ENCODE peak calls at places on chromosomes 7 and 10, in seven cellular contexts. One of them, this sample, is unnamed.

GRCh38 chr10:70418229-70418628 is 14.3 kb downstream of the EIF4EBP2 start:
- DNase-seq in HepG2: no peak
- DNase-seq in HCT116: no peak
- DNase-seq in K562: no peak
- DNase-seq in SK-N-SH: no peak
- DNase-seq in H1: no peak
- DNase-seq in GM12878: no peak
- DNase-seq in this sample: no peak

GRCh38 chr7:121557034-121557892 is 161.2 kb upstream of the FAM3C start:
- DNase-seq in H1: no peak
- DNase-seq in SK-N-SH: no peak
- DNase-seq in K562: no peak
- DNase-seq in HepG2: no peak
- DNase-seq in HCT116: no peak
- DNase-seq in GM12878: no peak
- DNase-seq in this sample: no peak

GRCh38 chr7:511476-512145 is 8.0 kb downstream of the PDGFA start:
- DNase-seq in HepG2: no peak
- DNase-seq in HCT116: no peak
- DNase-seq in H1: no peak
- DNase-seq in GM12878: no peak
- DNase-seq in K562: no peak
- DNase-seq in SK-N-SH: no peak
- DNase-seq in this sample: no peak

GRCh38 chr10:33631991-33632390 is 297.5 kb upstream of the NRP1 start:
- DNase-seq in GM12878: no peak
- DNase-seq in H1: no peak
- DNase-seq in SK-N-SH: no peak
- DNase-seq in HCT116: no peak
- DNase-seq in K562: no peak
- DNase-seq in HepG2: no peak
- DNase-seq in this sample: no peak

GRCh38 chr10:14698487-14699170 is 76.1 kb downstream of the FAM107B start:
- DNase-seq in GM12878: no peak
- DNase-seq in HepG2: no peak
- DNase-seq in HCT116: no peak
- DNase-seq in K562: no peak
- DNase-seq in SK-N-SH: no peak
- DNase-seq in H1: no peak
- DNase-seq in this sample: no peak

GRCh38 chr7:17844514-17845196 is 95.6 kb downstream of the SNX13 start:
- DNase-seq in K562: no peak
- DNase-seq in HepG2: no peak
- DNase-seq in GM12878: no peak
- DNase-seq in SK-N-SH: no peak
- DNase-seq in H1: no peak
- DNase-seq in HCT116: no peak
- DNase-seq in this sample: peak

GRCh38 chr10:86258488-86258887 is 108.1 kb downstream of the GRID1 start:
- DNase-seq in SK-N-SH: peak
- DNase-seq in HCT116: no peak
- DNase-seq in GM12878: no peak
- DNase-seq in K562: peak
- DNase-seq in H1: no peak
- DNase-seq in HepG2: no peak
- DNase-seq in this sample: peak

GRCh38 chr7:69837387-69838068 is 239.3 kb downstream of the AUTS2 start:
- DNase-seq in SK-N-SH: no peak
- DNase-seq in HCT116: no peak
- DNase-seq in HepG2: no peak
- DNase-seq in H1: peak
- DNase-seq in K562: no peak
- DNase-seq in GM12878: no peak
- DNase-seq in this sample: no peak

GRCh38 chr7:82122290-82122689 is 321.3 kb downstream of the CACNA2D1 start:
- DNase-seq in HepG2: no peak
- DNase-seq in H1: no peak
- DNase-seq in K562: no peak
- DNase-seq in SK-N-SH: no peak
- DNase-seq in GM12878: no peak
- DNase-seq in HCT116: no peak
- DNase-seq in this sample: no peak

GRCh38 chr7:2802082-2802481 is 42.0 kb downstream of the GNA12 start:
- DNase-seq in HCT116: no peak
- DNase-seq in HepG2: no peak
- DNase-seq in GM12878: no peak
- DNase-seq in H1: no peak
- DNase-seq in SK-N-SH: no peak
- DNase-seq in K562: no peak
- DNase-seq in this sample: peak

GRCh38 chr7:99095698-99096097 is 48.2 kb downstream of the SMURF1 start:
- DNase-seq in HCT116: no peak
- DNase-seq in H1: no peak
- DNase-seq in HepG2: no peak
- DNase-seq in K562: no peak
- DNase-seq in SK-N-SH: no peak
- DNase-seq in GM12878: no peak
- DNase-seq in this sample: no peak

GRCh38 chr7:140435252-140435895 is 31.5 kb downstream of the RAB19 start:
- DNase-seq in GM12878: no peak
- DNase-seq in H1: no peak
- DNase-seq in HCT116: no peak
- DNase-seq in K562: peak
- DNase-seq in HepG2: no peak
- DNase-seq in SK-N-SH: peak
- DNase-seq in this sample: no peak

GRCh38 chr10:124142960-124143359 is 49.6 kb upstream of the CHST15 start:
- DNase-seq in GM12878: no peak
- DNase-seq in K562: no peak
- DNase-seq in HCT116: no peak
- DNase-seq in SK-N-SH: no peak
- DNase-seq in HepG2: no peak
- DNase-seq in H1: no peak
- DNase-seq in this sample: no peak

GRCh38 chr7:42139751-42140150 is 97.3 kb downstream of the GLI3 start:
- DNase-seq in SK-N-SH: no peak
- DNase-seq in H1: no peak
- DNase-seq in K562: no peak
- DNase-seq in HCT116: no peak
- DNase-seq in GM12878: no peak
- DNase-seq in HepG2: no peak
- DNase-seq in this sample: no peak

GRCh38 chr7:42143605-42144252 is 93.3 kb downstream of the GLI3 start:
- DNase-seq in K562: no peak
- DNase-seq in H1: no peak
- DNase-seq in SK-N-SH: no peak
- DNase-seq in HCT116: no peak
- DNase-seq in HepG2: no peak
- DNase-seq in GM12878: no peak
- DNase-seq in this sample: no peak

GRCh38 chr7:42144253-42145002 is 92.6 kb downstream of the GLI3 start:
- DNase-seq in H1: no peak
- DNase-seq in HepG2: no peak
- DNase-seq in GM12878: no peak
- DNase-seq in K562: no peak
- DNase-seq in SK-N-SH: no peak
- DNase-seq in HCT116: no peak
- DNase-seq in this sample: no peak

GRCh38 chr7:42138691-42139090 is 98.3 kb downstream of the GLI3 start:
- DNase-seq in H1: no peak
- DNase-seq in K562: no peak
- DNase-seq in SK-N-SH: no peak
- DNase-seq in HCT116: no peak
- DNase-seq in HepG2: no peak
- DNase-seq in GM12878: no peak
- DNase-seq in this sample: no peak

DNA sequence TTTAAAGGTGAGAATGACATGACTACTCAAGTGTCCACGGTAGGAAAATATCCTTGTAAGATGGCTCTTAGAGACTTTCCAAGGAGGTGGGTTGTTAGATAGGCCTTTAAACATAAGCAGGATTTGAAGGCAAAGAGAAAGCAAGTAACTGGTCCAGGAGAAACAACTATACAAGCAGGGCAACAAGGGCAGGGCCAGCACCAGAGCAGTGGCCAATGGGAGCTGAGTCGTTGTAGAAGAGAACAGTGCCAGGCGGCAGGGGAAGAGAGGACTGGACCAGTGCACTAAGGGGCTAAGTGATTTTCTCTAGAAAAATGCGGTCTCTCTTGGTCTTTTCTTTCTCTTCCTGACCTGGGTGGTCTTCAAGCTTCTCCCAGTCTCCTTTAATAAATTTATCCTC is 94.9 kb downstream of the GLI3 start:
- DNase-seq in SK-N-SH: no peak
- DNase-seq in K562: no peak
- DNase-seq in H1: no peak
- DNase-seq in HepG2: no peak
- DNase-seq in GM12878: no peak
- DNase-seq in HCT116: no peak
- DNase-seq in this sample: no peak
- TF ChIP-seq JUND in SK-N-SH: no peak
- TF ChIP-seq JUND in K562: no peak
- TF ChIP-seq JUND in H1: no peak
- TF ChIP-seq JUND in HepG2: no peak
- TF ChIP-seq JUND in GM12878: no peak
- TF ChIP-seq JUND in HCT116: no peak
- TF ChIP-seq JUND in this sample: no peak

GRCh38 chr10:104334965-104335650 is 3.2 kb downstream of the ITPRIP start:
- DNase-seq in HCT116: no peak
- DNase-seq in GM12878: no peak
- DNase-seq in K562: no peak
- DNase-seq in H1: no peak
- DNase-seq in HepG2: no peak
- DNase-seq in SK-N-SH: no peak
- DNase-seq in this sample: no peak

GRCh38 chr10:104334561-104334960 is 3.7 kb downstream of the ITPRIP start:
- DNase-seq in HCT116: no peak
- DNase-seq in K562: no peak
- DNase-seq in SK-N-SH: no peak
- DNase-seq in H1: no peak
- DNase-seq in GM12878: no peak
- DNase-seq in HepG2: no peak
- DNase-seq in this sample: no peak

GRCh38 chr10:104332243-104333036 is 5.8 kb downstream of the ITPRIP start:
- DNase-seq in H1: no peak
- DNase-seq in HCT116: no peak
- DNase-seq in GM12878: no peak
- DNase-seq in SK-N-SH: no peak
- DNase-seq in HepG2: no peak
- DNase-seq in K562: peak
- DNase-seq in this sample: no peak

GRCh38 chr10:104333037-104333727 is 5.1 kb downstream of the ITPRIP start:
- DNase-seq in GM12878: no peak
- DNase-seq in H1: no peak
- DNase-seq in K562: peak
- DNase-seq in SK-N-SH: peak
- DNase-seq in HepG2: no peak
- DNase-seq in HCT116: no peak
- DNase-seq in this sample: no peak

DNA sequence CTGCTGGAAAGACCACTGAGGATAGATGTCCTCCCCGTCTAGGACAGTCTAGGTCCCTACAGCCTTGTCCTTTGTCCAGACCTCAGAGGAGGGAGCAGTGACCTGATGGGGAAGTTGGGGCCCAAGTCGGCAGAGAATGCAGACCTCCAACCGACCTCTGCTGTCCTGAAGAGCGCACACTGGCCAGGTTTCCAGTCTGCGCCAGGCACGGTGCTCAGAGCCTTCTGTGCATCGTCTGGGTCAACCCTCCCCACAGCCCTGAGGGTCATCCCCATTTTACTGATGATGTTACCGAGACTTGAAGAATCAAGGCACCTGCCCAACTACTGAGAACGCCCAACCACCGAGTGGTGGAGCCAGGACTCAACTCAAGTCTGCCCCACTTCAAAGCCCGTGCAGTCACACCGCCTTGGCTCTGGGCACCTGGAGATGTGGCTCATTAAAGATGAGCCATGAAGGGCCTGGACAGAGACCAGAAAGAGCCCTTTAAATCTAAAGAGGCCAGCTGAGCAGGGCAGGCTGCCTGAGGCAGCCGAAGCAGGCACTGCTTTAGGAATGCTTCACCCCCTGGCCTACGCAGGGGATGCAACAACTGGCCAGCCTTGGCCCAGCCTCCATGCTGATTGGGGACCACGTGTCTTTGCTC is 4.4 kb downstream of the ITPRIP start:
- DNase-seq in HepG2: no peak
- DNase-seq in H1: no peak
- DNase-seq in K562: no peak
- DNase-seq in HCT116: no peak
- DNase-seq in GM12878: no peak
- DNase-seq in SK-N-SH: peak
- DNase-seq in this sample: no peak
- TF ChIP-seq JUND in HepG2: no peak
- TF ChIP-seq JUND in H1: no peak
- TF ChIP-seq JUND in K562: no peak
- TF ChIP-seq JUND in HCT116: no peak
- TF ChIP-seq JUND in GM12878: no peak
- TF ChIP-seq JUND in SK-N-SH: no peak
- TF ChIP-seq JUND in this sample: no peak

DNA sequence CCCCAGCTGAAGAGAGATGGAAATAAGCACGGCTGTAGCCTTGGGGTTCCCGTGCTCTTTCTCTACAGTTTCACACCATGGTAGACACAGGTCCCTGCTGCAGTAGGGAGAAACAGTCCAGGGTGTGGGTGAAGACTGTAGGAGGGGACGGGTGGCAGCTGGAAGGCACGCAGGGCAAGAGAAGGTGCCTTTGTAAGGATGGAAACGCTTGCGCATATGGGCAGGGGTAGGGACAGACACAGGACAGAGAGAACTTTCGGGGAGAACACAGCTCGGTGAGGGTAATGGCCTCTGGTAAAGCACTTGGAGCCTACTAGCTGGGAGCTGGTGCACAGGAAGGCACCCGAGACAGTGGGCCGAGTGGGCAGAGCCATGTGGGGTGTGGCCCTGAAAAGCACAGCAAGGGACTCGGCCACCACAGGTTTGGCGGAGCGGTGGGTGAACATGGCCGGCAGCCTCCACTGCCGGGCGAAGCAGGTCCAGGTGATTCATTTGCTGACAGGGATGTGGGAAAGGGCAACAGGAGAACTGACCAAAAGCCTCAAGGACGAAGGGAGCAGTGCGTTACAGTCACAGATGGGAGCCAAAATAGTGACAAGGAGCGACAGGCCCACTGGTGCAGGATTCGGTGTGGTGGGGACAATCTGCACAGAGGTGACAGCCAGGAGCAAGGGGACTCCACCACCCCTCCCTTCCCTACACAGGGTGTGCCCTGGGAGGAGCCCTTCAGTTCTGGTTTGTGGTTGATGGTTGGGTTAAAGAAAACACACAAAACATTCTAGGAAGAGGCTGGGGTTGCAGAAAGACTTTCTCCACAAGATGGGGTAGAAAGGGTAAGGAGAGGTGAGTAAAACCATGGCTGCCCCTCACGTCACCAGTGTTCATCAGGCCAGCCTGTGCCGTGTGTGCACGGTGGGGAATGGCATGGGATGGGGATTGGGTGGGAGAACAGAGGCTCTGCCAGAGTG is 97.1 kb downstream of the VOPP1 start:
- DNase-seq in HCT116: no peak
- DNase-seq in H1: no peak
- DNase-seq in SK-N-SH: no peak
- DNase-seq in K562: no peak
- DNase-seq in HepG2: no peak
- DNase-seq in GM12878: no peak
- DNase-seq in this sample: no peak
- TF ChIP-seq JUND in HCT116: no peak
- TF ChIP-seq JUND in H1: no peak
- TF ChIP-seq JUND in SK-N-SH: no peak
- TF ChIP-seq JUND in K562: no peak
- TF ChIP-seq JUND in HepG2: no peak
- TF ChIP-seq JUND in GM12878: no peak
- TF ChIP-seq JUND in this sample: no peak

GRCh38 chr7:100247152-100247757 is 27.5 kb downstream of the PVRIG start:
- DNase-seq in GM12878: no peak
- DNase-seq in HCT116: peak
- DNase-seq in H1: peak
- DNase-seq in HepG2: peak
- DNase-seq in SK-N-SH: peak
- DNase-seq in K562: peak
- DNase-seq in this sample: peak
- TF ChIP-seq JUND in GM12878: no peak
- TF ChIP-seq JUND in HCT116: peak
- TF ChIP-seq JUND in H1: peak
- TF ChIP-seq JUND in HepG2: peak
- TF ChIP-seq JUND in SK-N-SH: peak
- TF ChIP-seq JUND in K562: peak
- TF ChIP-seq JUND in this sample: no peak